ENCODE peak calls at places on chromosomes 16 and 17, in four cellular contexts. Q is kidney tubule cell; V is stimulated activated CD8-positive, alpha-beta memory T cell treated with anti-CD3 and anti-CD28 coated beads, Interleukin-2, amount 100 ng/mL, for 48 hours; K is naive thymus-derived CD8-positive, alpha-beta T cell. E is an unnamed sample.

GRCh38 chr16:4936991-4937781 is at the start of gene PPL:
- DNase-seq in Q (peak; percentile 91), V (no peak), K (no peak), E (no peak)

GRCh38 chr16:87895641-87896141 is 26.4 kb upstream of the SLC7A5 start:
- DNase-seq in Q (no peak), V (peak; percentile 74), K (peak; percentile 34), E (no peak)

GRCh38 chr16:3578610-3579551 is 1.7 kb upstream of the NLRC3 start:
- DNase-seq in Q (no peak), V (peak; percentile 65), K (peak; percentile 50), E (peak; percentile 90)

GRCh38 chr17:1683489-1683888 is 1.2 kb downstream of the PRPF8 start:
- DNase-seq in Q (no peak), V (no peak), K (no peak), E (no peak)

GRCh38 chr17:62680541-62681052 is 53.1 kb downstream of the MRC2 start:
- DNase-seq in Q (no peak), V (no peak), K (no peak), E (no peak)

GRCh38 chr16:67950335-67950843 is 6.5 kb upstream of the LCAT start:
- DNase-seq in Q (no peak), V (no peak), K (no peak), E (no peak)

GRCh38 chr16:11160676-11161115 is 95.3 kb downstream of the SOCS1 start:
- DNase-seq in Q (peak; percentile 59), V (no peak), K (no peak), E (no peak)

GRCh38 chr17:42679492-42680330 is 1.9 kb downstream of the CCR10 start:
- DNase-seq in Q (peak; percentile 83), V (peak; percentile 60), K (peak; percentile 77), E (peak; percentile 64)

GRCh38 chr17:32276217-32276616 is 10.6 kb downstream of the RHBDL3 start:
- DNase-seq in Q (no peak), V (no peak), K (no peak), E (no peak)

GRCh38 chr16:58339452-58339938 is 44.7 kb upstream of the PRSS54 start:
- DNase-seq in Q (peak; percentile 49), V (no peak), K (no peak), E (no peak)

GRCh38 chr17:4881761-4882555 is 17.4 kb upstream of the C17orf107 start:
- DNase-seq in Q (peak; percentile 67), V (peak; percentile 44), K (peak; percentile 72), E (peak; percentile 36)

GRCh38 chr17:64492481-64493109 is 4.3 kb downstream of the POLG2 start:
- DNase-seq in Q (no peak), V (no peak), K (peak; percentile 47), E (peak; percentile 65)

GRCh38 chr17:83174859-83175550 is 95.6 kb downstream of the METRNL start:
- DNase-seq in Q (no peak), V (no peak), K (no peak), E (no peak)

GRCh38 chr16:75502916-75503605 is 7.8 kb upstream of the CHST6 start:
- DNase-seq in Q (peak; percentile 66), V (no peak), K (no peak), E (no peak)

GRCh38 chr16:27368358-27368722 is 33.6 kb upstream of the IL21R start:
- DNase-seq in Q (no peak), V (no peak), K (no peak), E (no peak)

GRCh38 chr16:78655481-78656114 is 556.1 kb downstream of the WWOX start:
- DNase-seq in Q (no peak), V (no peak), K (no peak), E (no peak)

GRCh38 chr16:24054649-24055560 is 201.2 kb upstream of the CACNG3 start:
- DNase-seq in Q (no peak), V (no peak), K (no peak), E (no peak)

GRCh38 chr16:68094614-68094934 is 9.4 kb downstream of the NFATC3 start:
- DNase-seq in Q (no peak), V (no peak), K (no peak), E (no peak)

GRCh38 chr17:50501054-50501453 is 7.2 kb upstream of the MYCBPAP start:
- DNase-seq in Q (no peak), V (no peak), K (no peak), E (peak; percentile 43)

GRCh38 chr17:79941088-79942010 is 94.3 kb downstream of the TBC1D16 start:
- DNase-seq in Q (no peak), V (no peak), K (no peak), E (no peak)

GRCh38 chr16:88339926-88340754 is 42.6 kb upstream of the ZNF469 start:
- DNase-seq in Q (peak; percentile 41), V (no peak), K (no peak), E (no peak)

GRCh38 chr17:27065588-27065987 is 228.3 kb upstream of the WSB1 start:
- DNase-seq in Q (no peak), V (no peak), K (no peak), E (no peak)

GRCh38 chr17:40554646-40555295 is 10.5 kb downstream of the CCR7 start:
- DNase-seq in Q (no peak), V (no peak), K (peak; percentile 39), E (no peak)

GRCh38 chr17:49401971-49402491 is 12.7 kb downstream of the PHB1 start:
- DNase-seq in Q (no peak), V (no peak), K (no peak), E (no peak)

GRCh38 chr17:40177275-40177874 is at the start of gene RAPGEFL1:
- DNase-seq in Q (peak; percentile 60), V (peak; percentile 90), K (peak; percentile 76), E (peak; percentile 74)

GRCh38 chr17:75645501-75645888 is 12.3 kb downstream of the SMIM5 start:
- DNase-seq in Q (peak; percentile 98), V (no peak), K (no peak), E (no peak)

GRCh38 chr17:36728030-36728991 is 126.9 kb downstream of the MRM1 start:
- DNase-seq in Q (no peak), V (no peak), K (no peak), E (no peak)

GRCh38 chr16:86975445-86975844 is 341.7 kb downstream of the C16orf95 start:
- DNase-seq in Q (peak; percentile 91), V (no peak), K (no peak), E (no peak)

GRCh38 chr16:942436-943060 is 28.2 kb downstream of the LMF1 start:
- DNase-seq in Q (no peak), V (no peak), K (no peak), E (no peak)

GRCh38 chr16:24302636-24303035 is 46.5 kb downstream of the CACNG3 start:
- DNase-seq in Q (no peak), V (no peak), K (no peak), E (no peak)

GRCh38 chr16:14358697-14359305 is 271.3 kb downstream of the PARN start:
- DNase-seq in Q (no peak), V (no peak), K (no peak), E (no peak)

E was measured in CD4-positive, CD25-positive, alpha-beta regulatory T cell.